ENCODE peak calls at places on chromosome X, in four cellular contexts. C is neural progenitor cell, J is neuronal stem cell, N is heart left ventricle. R is an unnamed sample.

GRCh38 chrX:319579-320125 is 1.1 kb upstream of the GTPBP6 start:
- DNase-seq in N (no peak), C (peak; percentile 35), J (no peak), R (no peak)

GRCh38 chrX:69503835-69504625 is at the start of gene NALF2:
- DNase-seq in N (peak; percentile 59), J (peak; percentile 75), C (peak; percentile 90), R (peak; percentile 89)

GRCh38 chrX:40705658-40706312 is 29.6 kb downstream of the MED14 start:
- DNase-seq in J (no peak), C (no peak), N (no peak), R (no peak)

GRCh38 chrX:100368167-100368566 is 41.9 kb downstream of the PCDH19 start:
- DNase-seq in C (peak; percentile 42), N (no peak), J (no peak), R (peak; percentile 63)

GRCh38 chrX:9635368-9635767 is 130.3 kb downstream of the GPR143 start:
- DNase-seq in J (no peak), N (peak; percentile 40), C (no peak), R (no peak)

GRCh38 chrX:45781901-45782553 is 581.4 kb upstream of the DIPK2B start:
- DNase-seq in N (no peak), J (no peak), C (peak; percentile 16), R (peak; percentile 22)

GRCh38 chrX:102154900-102155805 is 624 bp downstream of the BEX5 start:
- DNase-seq in C (peak; percentile 1), N (no peak), J (peak; percentile 24), R (no peak)

GRCh38 chrX:100685284-100685996 is 41.4 kb downstream of the SRPX2 start:
- DNase-seq in J (peak; percentile 70), N (peak; percentile 31), C (peak; percentile 72), R (peak; percentile 72)

GRCh38 chrX:38578152-38578551 is 16.8 kb downstream of the TSPAN7 start:
- DNase-seq in N (no peak), J (no peak), C (no peak), R (no peak)

GRCh38 chrX:38929966-38930421 is 128.7 kb downstream of the MID1IP1 start:
- DNase-seq in N (no peak), C (no peak), J (no peak), R (no peak)

GRCh38 chrX:100647095-100647494 is 3.1 kb downstream of the SRPX2 start:
- DNase-seq in N (no peak), C (no peak), J (no peak), R (no peak)

GRCh38 chrX:69034451-69034850 is 130.8 kb downstream of the PJA1 start:
- DNase-seq in C (no peak), N (no peak), J (no peak), R (no peak)

GRCh38 chrX:15738686-15739016 is 581 bp downstream of the CA5B start:
- DNase-seq in C (no peak), J (no peak), N (no peak), R (no peak)

GRCh38 chrX:46912098-46912672 is at the start of gene JADE3:
- DNase-seq in C (peak; percentile 90), J (peak; percentile 66), N (peak; percentile 78), R (peak; percentile 86)

GRCh38 chrX:153554519-153555167 is 37.2 kb downstream of the ATP2B3 start:
- DNase-seq in N (peak; percentile 54), J (peak; percentile 45), C (peak; percentile 74), R (peak; percentile 92)

GRCh38 chrX:69808375-69808774 is 192.5 kb downstream of the EDA start:
- DNase-seq in N (no peak), C (no peak), J (no peak), R (no peak)

GRCh38 chrX:48854898-48855297 is 19.5 kb upstream of the PCSK1N start:
- DNase-seq in C (peak; percentile 15), J (no peak), N (no peak), R (no peak)

GRCh38 chrX:28693101-28693500 is 105.9 kb downstream of the IL1RAPL1 start:
- DNase-seq in N (no peak), J (no peak), C (no peak), R (no peak)

GRCh38 chrX:101745046-101745445 is 85.4 kb upstream of the ARMCX2 start:
- DNase-seq in C (no peak), J (no peak), N (no peak), R (no peak)

GRCh38 chrX:69015564-69016218 is 149.6 kb downstream of the PJA1 start:
- DNase-seq in N (no peak), C (no peak), J (no peak), R (peak; percentile 20)

GRCh38 chrX:70969635-70970481 is 39.0 kb upstream of the SLC7A3 start:
- DNase-seq in J (no peak), C (no peak), N (no peak), R (no peak)

GRCh38 chrX:41559662-41560061 is 112.5 kb downstream of the NYX start:
- DNase-seq in J (no peak), N (peak; percentile 35), C (no peak), R (no peak)

GRCh38 chrX:154014429-154015380 is 5.0 kb downstream of the IRAK1 start:
- DNase-seq in N (no peak), C (no peak), J (no peak), R (peak; percentile 32)

GRCh38 chrX:117839544-117839943 is 277.1 kb downstream of the KLHL13 start:
- DNase-seq in J (no peak), N (no peak), C (no peak), R (peak; percentile 10)

GRCh38 chrX:134026732-134027311 is 41.4 kb upstream of the GPC3 start:
- DNase-seq in J (peak; percentile 49), N (peak; percentile 19), C (peak; percentile 77), R (peak; percentile 48)

GRCh38 chrX:64642482-64642881 is 247.2 kb upstream of the MTMR8 start:
- DNase-seq in N (no peak), J (no peak), C (peak; percentile 12), R (no peak)

GRCh38 chrX:112642349-112642748 is 37.4 kb downstream of the LHFPL1 start:
- DNase-seq in C (peak; percentile 79), J (peak; percentile 41), N (no peak), R (peak; percentile 26)

GRCh38 chrX:25344191-25344936 is 328.6 kb upstream of the ARX start:
- DNase-seq in N (no peak), J (no peak), C (peak; percentile 46), R (no peak)

GRCh38 chrX:30876367-30876766 is 12.7 kb downstream of the TAB3 start:
- DNase-seq in C (no peak), N (no peak), J (no peak), R (no peak)

GRCh38 chrX:65689377-65689776 is 21.9 kb downstream of the MSN start:
- DNase-seq in N (no peak), J (no peak), C (no peak), R (no peak)

GRCh38 chrX:129932792-129933321 is 26.9 kb downstream of the UTP14A start:
- DNase-seq in N (peak; percentile 35), C (peak; percentile 62), J (no peak), R (peak; percentile 80)
- H3K27me3 ChIP-seq in N (no peaks in the 10 kb centered on the region), C (peaks cover 50% of the 10 kb centered on the region), J (peaks cover 47% of the 10 kb centered on the region), R (peaks cover 51% of the 10 kb centered on the region)

GRCh38 chrX:14489437-14489836 is 39.9 kb upstream of the GLRA2 start:
- DNase-seq in C (no peak), N (no peak), J (no peak), R (no peak)
- H3K4me3 ChIP-seq in C (no peak overlapping the region), N (no peak overlapping the region), J (no peak overlapping the region), R (no peak overlapping the region)

GRCh38 chrX:43655961-43656494 is at the start of gene MAOA:
- DNase-seq in N (peak; percentile 59), C (peak; percentile 66), J (peak; percentile 20), R (peak; percentile 61)
- H3K27me3 ChIP-seq in N (no peaks in the 10 kb centered on the region), C (peaks cover 5% of the 10 kb centered on the region), J (no peaks in the 10 kb centered on the region), R (peaks cover 10% of the 10 kb centered on the region)

GRCh38 chrX:24014388-24015018 is 12.5 kb downstream of the KLHL15 start:
- DNase-seq in N (no peak), C (no peak), J (no peak), R (no peak)
- H3K4me3 ChIP-seq in N (no peak overlapping the region), C (no peak overlapping the region), J (no peak overlapping the region), R (no peak overlapping the region)